ENCODE peak calls at places on chromosome 1, in six cellular contexts. X is astrocyte, R is CD14-positive monocyte, J is GM23338, Z is IMR-90, T is AG04450. K is an unnamed sample.

GRCh38 chr1:207867136-207868081 is 43.5 kb downstream of the CD34 start:
- DNase-seq in X (no peak), R (no peak), J (no peak), Z (no peak), T (no peak), K (no peak)

GRCh38 chr1:150550222-150551048 is 1.2 kb downstream of the ADAMTSL4 start:
- DNase-seq in X (no peak), R (no peak), J (peak), Z (no peak), T (no peak), K (no peak)

GRCh38 chr1:147169171-147169570 is 3.1 kb downstream of the PRKAB2 start:
- DNase-seq in X (peak), R (no peak), J (peak), Z (no peak), T (no peak), K (no peak)

GRCh38 chr1:33007190-33008050 is 29.3 kb downstream of the AK2 start:
- DNase-seq in X (peak), R (peak), J (peak), Z (peak), T (peak), K (no peak)

GRCh38 chr1:117735045-117735992 is 129.5 kb downstream of the TENT5C start:
- DNase-seq in X (peak), R (no peak), J (peak), Z (peak), T (no peak), K (no peak)

GRCh38 chr1:195218428-195219212 is 1389.6 kb downstream of the KCNT2 start:
- DNase-seq in X (no peak), R (no peak), J (no peak), Z (no peak), T (no peak), K (no peak)

GRCh38 chr1:16053781-16054502 is 10.4 kb downstream of the CLCNKB start:
- DNase-seq in X (no peak), R (no peak), J (no peak), Z (no peak), T (no peak), K (no peak)

GRCh38 chr1:54069792-54070548 is 16.6 kb downstream of the TCEANC2 start:
- DNase-seq in X (peak), R (no peak), J (peak), Z (peak), T (no peak), K (no peak)

GRCh38 chr1:158527190-158527815 is 26.9 kb downstream of the OR6Y1 start:
- DNase-seq in X (peak), R (no peak), J (peak), Z (peak), T (peak), K (no peak)
- TF ChIP-seq CTCF in X (no peak), R (no peak), J (peak), Z (peak), T (peak), K (no peak)

DNA sequence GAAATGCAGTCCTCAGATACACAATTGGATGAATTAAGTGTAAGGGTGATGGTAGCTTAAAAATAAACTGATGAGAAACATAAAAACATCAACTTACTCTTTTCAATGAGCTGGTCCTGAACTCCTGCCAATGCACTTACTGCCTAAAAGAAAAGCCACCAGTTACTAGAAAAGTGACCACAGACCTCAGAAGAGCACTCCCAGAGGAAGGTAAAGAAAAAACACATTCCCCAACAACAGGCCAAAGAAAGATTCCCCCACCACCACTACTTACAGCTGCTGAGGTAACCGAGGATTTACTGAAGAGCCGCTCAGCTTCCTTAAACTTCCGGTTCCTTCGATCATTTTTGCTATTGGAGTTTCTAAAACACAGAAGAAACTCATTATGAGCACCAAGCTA is 5.4 kb downstream of the MEAF6 start:
- DNase-seq in X (peak), R (no peak), J (peak), Z (peak), T (no peak), K (no peak)
- TF ChIP-seq CTCF in X (peak), R (no peak), J (peak), Z (peak), T (peak), K (no peak)

GRCh38 chr1:110340207-110340468 is 961 bp downstream of the RBM15 start:
- DNase-seq in X (no peak), R (no peak), J (no peak), Z (no peak), T (no peak), K (no peak)

GRCh38 chr1:110339040-110339426 is at the start of gene RBM15:
- DNase-seq in X (no peak), R (peak), J (peak), Z (peak), T (peak), K (peak)

GRCh38 chr1:110339427-110340206 is 440 bp downstream of the RBM15 start:
- DNase-seq in X (peak), R (no peak), J (peak), Z (peak), T (peak), K (no peak)

GRCh38 chr1:110337704-110338199 is 1.4 kb upstream of the RBM15 start:
- DNase-seq in X (no peak), R (peak), J (peak), Z (no peak), T (no peak), K (no peak)

GRCh38 chr1:110338200-110339039 is 757 bp upstream of the RBM15 start:
- DNase-seq in X (peak), R (peak), J (peak), Z (no peak), T (no peak), K (peak)
- TF ChIP-seq CTCF in X (peak), R (peak), J (peak), Z (peak), T (peak), K (no peak)

DNA sequence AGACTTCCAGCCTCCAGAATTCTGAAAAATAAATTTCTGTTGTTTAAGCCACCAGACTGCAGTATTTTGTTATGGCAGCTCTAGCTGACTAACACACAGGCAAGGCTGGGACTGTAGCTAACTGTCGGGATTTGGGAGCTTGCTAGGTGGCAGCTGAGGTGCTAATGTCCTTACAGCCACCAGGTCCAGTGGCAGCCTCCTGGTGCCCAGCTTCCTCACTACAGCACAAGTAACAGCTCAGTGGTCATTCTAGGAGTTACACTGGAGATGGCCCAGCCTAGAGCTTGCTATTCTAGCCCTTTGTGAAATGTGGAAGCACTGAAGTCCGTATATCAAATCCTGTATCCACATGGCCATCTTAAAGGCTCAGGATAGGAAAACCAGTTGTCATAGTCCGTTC is 4.3 kb upstream of the C1orf115 start:
- DNase-seq in X (no peak), R (no peak), J (peak), Z (no peak), T (no peak), K (no peak)
- TF ChIP-seq CTCF in X (no peak), R (no peak), J (peak), Z (no peak), T (no peak), K (no peak)